ENCODE peak calls at places on chromosomes 12 and 14, in ten cellular contexts. R, S, F, U, A, I, O, M, W and X are unnamed samples.

GRCh38 chr14:36214476-36215216 is 38.1 kb upstream of the PTCSC3 start:
- DNase-seq in R (no peak), S (no peak), F (peak), U (no peak), A (no peak), I (peak), O (no peak), M (no peak), W (no peak), X (no peak)

GRCh38 chr14:105450864-105451720 is 23.5 kb upstream of the CRIP2 start:
- DNase-seq in R (no peak), S (no peak), F (no peak), U (no peak), A (peak), I (no peak), O (peak), M (no peak), W (no peak), X (no peak)

GRCh38 chr14:22769369-22769768 is 2.9 kb downstream of the OXA1L start:
- DNase-seq in R (no peak), S (no peak), F (no peak), U (no peak), A (no peak), I (no peak), O (no peak), M (no peak), W (no peak), X (no peak)

GRCh38 chr14:68284834-68285233 is 465.3 kb downstream of the RAD51B start:
- DNase-seq in R (no peak), S (no peak), F (no peak), U (no peak), A (no peak), I (peak), O (no peak), M (no peak), W (no peak), X (no peak)

GRCh38 chr14:67420102-67420739 is 8.3 kb upstream of the PLEK2 start:
- DNase-seq in R (no peak), S (no peak), F (no peak), U (no peak), A (no peak), I (no peak), O (peak), M (no peak), W (no peak), X (peak)

GRCh38 chr12:67370979-67371378 is 101.8 kb downstream of the CAND1 start:
- DNase-seq in R (no peak), S (no peak), F (peak), U (no peak), A (no peak), I (peak), O (no peak), M (no peak), W (no peak), X (no peak)

GRCh38 chr12:114729731-114730130 is 45.8 kb upstream of the TBX3 start:
- DNase-seq in R (peak), S (no peak), F (peak), U (no peak), A (no peak), I (no peak), O (no peak), M (no peak), W (no peak), X (no peak)

GRCh38 chr12:96495841-96496545 is 6.6 kb downstream of the CFAP54 start:
- DNase-seq in R (no peak), S (no peak), F (no peak), U (no peak), A (no peak), I (no peak), O (no peak), M (no peak), W (no peak), X (no peak)

GRCh38 chr12:49979061-49979586 is 6.4 kb downstream of the AQP6 start:
- DNase-seq in R (no peak), S (no peak), F (no peak), U (no peak), A (no peak), I (no peak), O (no peak), M (no peak), W (no peak), X (no peak)

GRCh38 chr12:124917841-124918621 is 3.6 kb upstream of the UBC start:
- DNase-seq in R (no peak), S (no peak), F (no peak), U (peak), A (no peak), I (no peak), O (no peak), M (no peak), W (peak), X (no peak)

GRCh38 chr14:42523656-42524055 is 917.0 kb downstream of the LRFN5 start:
- DNase-seq in R (no peak), S (no peak), F (no peak), U (no peak), A (no peak), I (no peak), O (no peak), M (no peak), W (no peak), X (no peak)

GRCh38 chr14:103315368-103315911 is 18.6 kb upstream of the EIF5 start:
- DNase-seq in R (peak), S (peak), F (peak), U (peak), A (no peak), I (no peak), O (no peak), M (no peak), W (peak), X (no peak)

GRCh38 chr14:92549853-92550244 is 36.3 kb downstream of the RIN3 start:
- DNase-seq in R (peak), S (no peak), F (peak), U (no peak), A (no peak), I (no peak), O (peak), M (no peak), W (peak), X (no peak)

GRCh38 chr14:32560213-32560857 is 231.2 kb downstream of the AKAP6 start:
- DNase-seq in R (peak), S (peak), F (peak), U (peak), A (no peak), I (peak), O (no peak), M (peak), W (peak), X (no peak)

GRCh38 chr12:22480016-22480415 is 64.3 kb downstream of the C2CD5 start:
- DNase-seq in R (no peak), S (no peak), F (no peak), U (no peak), A (no peak), I (no peak), O (no peak), M (no peak), W (no peak), X (no peak)

GRCh38 chr14:90499121-90499520 is 102.3 kb downstream of the CALM1 start:
- DNase-seq in R (no peak), S (no peak), F (no peak), U (no peak), A (no peak), I (no peak), O (no peak), M (no peak), W (no peak), X (no peak)

GRCh38 chr14:93206793-93207467 is at the start of the genes GON7 and UBR7:
- DNase-seq in R (peak), S (peak), F (peak), U (peak), A (peak), I (peak), O (peak), M (peak), W (peak), X (peak)

GRCh38 chr12:86193931-86194330 is 62.3 kb downstream of the MGAT4C start:
- DNase-seq in R (peak), S (peak), F (peak), U (no peak), A (no peak), I (no peak), O (no peak), M (no peak), W (no peak), X (no peak)

DNA sequence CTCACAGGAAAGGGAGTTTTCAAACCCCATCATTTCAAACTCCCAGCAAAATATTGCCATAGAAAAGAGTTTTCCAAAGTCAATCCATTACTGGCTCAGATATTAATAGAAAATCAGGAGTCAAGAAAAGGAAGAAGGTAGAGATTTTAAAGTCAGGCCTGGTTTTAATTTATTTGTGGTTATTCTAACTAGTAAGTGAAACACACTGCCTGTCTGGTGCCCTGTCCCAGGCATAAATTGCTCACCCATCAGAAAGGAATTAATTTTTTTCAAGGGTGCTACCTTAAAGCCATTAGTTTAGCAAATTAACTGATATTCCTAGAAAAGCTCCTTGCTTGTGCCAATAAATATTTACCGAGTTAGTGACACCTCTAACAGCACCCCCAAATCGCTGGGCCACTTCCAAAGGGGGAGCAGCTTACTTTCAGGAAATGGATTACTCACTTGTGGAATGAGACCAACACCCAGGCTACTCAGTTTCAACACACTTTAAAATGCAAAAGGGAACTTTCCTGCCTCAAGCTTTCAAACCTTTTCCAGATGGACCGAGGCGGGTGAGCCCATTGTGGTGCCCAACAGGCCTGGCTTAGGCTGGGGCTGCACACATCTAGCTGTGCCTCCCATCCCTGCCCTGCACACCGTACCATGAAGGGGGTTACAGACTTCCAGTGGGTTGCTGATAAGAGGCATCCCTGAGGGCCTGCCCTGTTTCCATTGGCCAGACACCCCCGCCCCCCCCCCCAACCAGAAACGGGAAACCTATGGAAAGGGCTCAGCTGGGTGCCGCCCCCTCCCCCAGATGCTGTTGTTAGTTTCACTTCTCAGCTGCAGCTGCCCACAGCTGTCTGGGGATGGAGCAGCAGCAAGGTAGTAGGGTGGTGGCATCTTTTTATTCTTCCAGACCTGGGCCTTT is 117.2 kb downstream of the SAMD4A start:
- DNase-seq in R (peak), S (peak), F (peak), U (no peak), A (no peak), I (no peak), O (peak), M (no peak), W (peak), X (no peak)
- H3K4me3 ChIP-seq in R (peak), S (peak), F (no peak), U (no peak), A (no peak), I (no peak), O (no peak), M (no peak), W (no peak), X (no peak)

GRCh38 chr12:14955876-14956811 is 5.3 kb downstream of the ARHGDIB start:
- DNase-seq in R (no peak), S (no peak), F (no peak), U (no peak), A (no peak), I (no peak), O (no peak), M (no peak), W (no peak), X (no peak)
- H3K4me3 ChIP-seq in R (no peak), S (no peak), F (no peak), U (no peak), A (no peak), I (no peak), O (peak), M (no peak), W (no peak), X (peak)

DNA sequence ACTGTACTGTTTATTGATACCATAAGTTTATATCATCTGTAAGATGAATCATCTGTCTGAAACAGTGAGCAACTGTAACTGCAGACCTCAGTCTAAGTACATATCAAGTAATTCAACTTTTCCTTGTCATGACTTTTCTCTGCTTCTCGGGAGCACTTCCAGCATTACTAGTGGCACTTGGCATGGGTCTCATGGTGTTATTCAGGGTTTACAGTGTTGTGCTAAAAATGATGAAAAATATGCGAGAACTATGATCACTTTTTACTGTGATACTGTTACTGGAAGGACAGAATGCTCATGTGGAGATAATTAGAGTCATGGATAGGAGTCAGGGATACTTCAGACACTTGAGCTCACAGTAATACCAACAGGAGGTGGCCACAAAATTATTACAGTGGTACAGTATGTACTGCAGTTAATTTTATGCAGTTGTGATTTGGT is 8.3 kb downstream of the KTN1 start:
- DNase-seq in R (no peak), S (no peak), F (peak), U (no peak), A (no peak), I (no peak), O (no peak), M (no peak), W (no peak), X (no peak)
- H3K4me3 ChIP-seq in R (no peak), S (no peak), F (peak), U (no peak), A (no peak), I (no peak), O (no peak), M (no peak), W (no peak), X (no peak)

DNA sequence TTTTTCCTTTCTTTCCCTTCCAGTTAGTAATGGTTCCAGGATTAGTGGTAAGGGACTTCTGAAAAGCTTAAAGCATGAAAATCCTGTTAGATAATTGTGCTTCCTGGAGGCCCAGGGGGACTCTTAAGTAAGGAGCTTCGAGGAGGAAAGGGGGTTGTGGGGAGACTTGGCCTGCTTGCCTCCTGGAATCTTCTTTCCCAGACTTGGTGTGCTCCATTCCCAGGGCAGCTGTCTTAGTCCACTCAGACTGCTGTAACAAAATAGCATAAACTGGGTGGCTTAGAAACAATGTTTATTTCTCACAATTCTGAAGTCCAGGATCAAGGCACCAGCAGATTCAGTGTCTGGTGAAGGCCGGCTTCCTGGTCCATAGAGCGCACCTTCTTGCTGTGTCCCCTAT is 243.0 kb upstream of the PWP1 start:
- DNase-seq in R (no peak), S (no peak), F (no peak), U (no peak), A (no peak), I (no peak), O (no peak), M (no peak), W (no peak), X (no peak)
- H3K4me3 ChIP-seq in R (no peak), S (peak), F (no peak), U (no peak), A (no peak), I (no peak), O (no peak), M (no peak), W (no peak), X (no peak)

DNA sequence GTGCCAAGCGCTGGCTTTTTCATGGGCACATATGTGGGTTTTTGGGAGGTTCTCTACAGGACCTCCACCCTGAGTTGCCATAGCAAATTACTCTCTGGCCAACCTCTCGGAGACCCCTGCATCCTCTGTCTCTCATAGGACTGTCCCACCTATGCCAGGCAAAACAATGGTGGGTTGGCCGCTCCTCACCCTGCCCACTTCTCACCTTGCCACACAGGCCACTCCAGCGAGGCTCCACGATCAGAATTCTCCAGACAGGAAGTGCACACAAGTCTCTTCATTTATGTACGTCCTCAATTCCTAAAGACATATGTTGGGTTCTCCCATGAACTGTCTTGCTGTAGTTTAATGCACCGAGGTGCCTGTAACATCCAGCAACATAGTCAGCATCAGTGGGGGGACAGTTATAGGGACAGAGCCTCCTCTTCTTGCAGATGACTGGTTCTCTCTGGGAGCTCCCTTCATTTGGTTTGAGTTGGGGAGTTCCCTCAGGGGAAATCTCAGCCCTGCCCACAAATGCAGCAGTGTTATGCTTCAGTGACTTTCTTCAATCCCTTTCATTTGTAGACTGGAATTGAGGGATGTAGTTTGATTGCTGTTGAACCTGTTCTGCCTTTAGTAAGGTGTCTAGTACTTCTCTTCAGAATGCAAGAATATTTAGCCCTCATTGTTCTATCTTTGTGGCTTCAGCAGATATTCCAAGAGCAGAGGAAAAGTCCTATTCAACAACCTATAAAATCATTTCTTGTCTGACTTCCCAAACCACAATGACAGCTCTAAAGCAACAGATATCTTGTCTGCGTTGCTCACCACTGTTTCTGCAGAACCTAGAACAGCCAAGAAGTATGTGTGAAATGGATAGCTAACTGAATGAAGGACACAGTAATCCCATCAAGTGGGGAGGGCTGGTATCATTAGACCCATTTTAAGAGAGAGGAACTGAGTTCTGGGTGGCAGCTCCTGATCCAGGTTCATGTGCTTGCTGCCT is 2.8 kb upstream of the LTBP2 start:
- DNase-seq in R (no peak), S (no peak), F (peak), U (no peak), A (no peak), I (no peak), O (no peak), M (no peak), W (no peak), X (no peak)
- H3K4me3 ChIP-seq in R (no peak), S (no peak), F (peak), U (no peak), A (no peak), I (no peak), O (no peak), M (no peak), W (no peak), X (no peak)

GRCh38 chr12:33650832-33651231 is 211.2 kb upstream of the SYT10 start:
- DNase-seq in R (no peak), S (no peak), F (no peak), U (no peak), A (no peak), I (no peak), O (no peak), M (no peak), W (no peak), X (no peak)
- H3K4me3 ChIP-seq in R (no peak), S (no peak), F (no peak), U (no peak), A (no peak), I (no peak), O (no peak), M (no peak), W (no peak), X (no peak)

GRCh38 chr12:109729837-109730200 is 16.2 kb downstream of the FAM222A start:
- DNase-seq in R (no peak), S (no peak), F (no peak), U (no peak), A (peak), I (no peak), O (no peak), M (no peak), W (no peak), X (no peak)
- H3K4me3 ChIP-seq in R (no peak), S (no peak), F (no peak), U (peak), A (no peak), I (no peak), O (no peak), M (no peak), W (no peak), X (no peak)

GRCh38 chr12:111777345-111778045 is 10.8 kb downstream of the ALDH2 start:
- DNase-seq in R (no peak), S (no peak), F (no peak), U (no peak), A (peak), I (no peak), O (peak), M (no peak), W (no peak), X (no peak)

GRCh38 chr12:111773801-111774551 is 7.2 kb downstream of the ALDH2 start:
- DNase-seq in R (peak), S (peak), F (peak), U (peak), A (peak), I (peak), O (peak), M (no peak), W (peak), X (no peak)

GRCh38 chr12:111776836-111777344 is 10.2 kb downstream of the ALDH2 start:
- DNase-seq in R (no peak), S (no peak), F (no peak), U (no peak), A (no peak), I (no peak), O (no peak), M (no peak), W (no peak), X (no peak)

GRCh38 chr12:111780166-111780565 is 13.4 kb downstream of the ALDH2 start:
- DNase-seq in R (no peak), S (no peak), F (no peak), U (no peak), A (no peak), I (no peak), O (no peak), M (no peak), W (no peak), X (no peak)

DNA sequence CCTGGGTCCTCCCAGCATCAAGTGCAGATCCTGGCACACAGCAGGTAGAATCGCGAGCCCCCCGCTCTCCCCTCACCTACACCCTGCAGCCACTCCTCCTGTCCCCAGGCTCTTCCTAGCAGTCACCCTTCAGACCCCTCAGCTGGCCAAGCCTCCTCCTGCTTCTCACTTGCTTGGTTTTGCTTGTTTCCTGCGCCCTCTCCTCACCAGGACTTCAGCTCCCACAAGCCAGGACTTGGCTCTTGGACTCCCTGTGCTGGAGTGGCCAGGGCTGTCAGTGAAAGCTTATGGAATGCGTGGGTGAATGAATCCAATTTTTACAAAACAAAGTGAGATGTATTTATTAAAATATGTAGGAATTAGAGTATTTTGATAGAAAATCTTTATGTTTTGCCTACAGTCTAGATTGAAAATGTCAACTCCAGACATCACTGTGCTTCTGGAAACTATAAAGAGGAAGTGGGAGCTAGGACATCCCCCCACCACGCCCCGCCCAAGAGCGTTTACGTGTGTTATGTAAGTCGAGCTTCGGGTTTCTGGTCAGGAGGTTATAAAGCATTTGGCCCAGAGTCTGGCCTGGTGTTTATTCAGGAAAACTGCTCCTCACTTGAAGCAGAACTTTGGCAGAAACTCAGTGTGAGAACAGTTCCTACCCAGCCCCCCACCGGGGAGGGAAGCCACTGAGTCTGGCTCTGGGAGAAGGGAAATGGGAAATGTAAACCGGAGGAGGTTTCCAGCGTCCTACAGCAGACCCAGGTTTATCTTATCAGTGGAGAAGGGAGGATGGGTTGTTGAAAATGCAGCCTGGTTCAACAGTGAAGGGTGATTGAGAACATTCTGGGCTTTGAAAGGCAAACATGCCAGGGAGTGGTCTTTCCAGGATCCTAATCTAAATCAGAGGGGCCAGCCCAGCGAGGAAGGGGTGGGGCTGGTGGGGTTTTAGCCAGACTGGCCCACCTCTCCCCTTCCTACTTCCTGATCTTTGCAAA is 8.8 kb downstream of the ALDH2 start:
- DNase-seq in R (peak), S (peak), F (peak), U (peak), A (peak), I (no peak), O (peak), M (no peak), W (peak), X (no peak)
- H3K4me3 ChIP-seq in R (peak), S (peak), F (no peak), U (peak), A (no peak), I (no peak), O (peak), M (no peak), W (peak), X (no peak)